ENCODE peak calls at places on chromosome 9, in seven cellular contexts. W is heart right ventricle, D is body of pancreas, C is mucosa of descending colon, P is fibroblast of lung, I is GM23338, B is K562. X is an unnamed sample.

GRCh38 chr9:121360975-121361374 is 9.1 kb downstream of the STOM start:
- DNase-seq in W (no peak), D (no peak), C (no peak), P (peak; percentile 92), I (no peak), B (no peak), X (peak; percentile 86)

GRCh38 chr9:98523231-98523901 is 185.4 kb downstream of the GABBR2 start:
- DNase-seq in W (no peak), D (no peak), C (no peak), P (peak; percentile 25), I (peak; percentile 64), B (no peak), X (peak; percentile 75)

GRCh38 chr9:113524460-113524859 is 60.9 kb downstream of the RGS3 start:
- DNase-seq in W (no peak), D (no peak), C (peak; percentile 81), P (no peak), I (no peak), B (no peak), X (no peak)

GRCh38 chr9:20463823-20464222 is 158.5 kb downstream of the MLLT3 start:
- DNase-seq in W (no peak), D (no peak), C (no peak), P (no peak), I (no peak), B (no peak), X (no peak)

GRCh38 chr9:37746448-37747270 is 6.9 kb upstream of the TRMT10B start:
- DNase-seq in W (no peak), D (no peak), C (no peak), P (peak; percentile 55), I (no peak), B (no peak), X (peak; percentile 6)

GRCh38 chr9:114151426-114151956 is 3.8 kb upstream of the COL27A1 start:
- DNase-seq in W (no peak), D (no peak), C (no peak), P (no peak), I (no peak), B (no peak), X (no peak)

GRCh38 chr9:77614671-77615070 is 33.5 kb downstream of the GNA14 start:
- DNase-seq in W (no peak), D (no peak), C (no peak), P (peak; percentile 65), I (no peak), B (no peak), X (no peak)

GRCh38 chr9:98132806-98133631 is 14.0 kb upstream of the TRIM14 start:
- DNase-seq in W (no peak), D (no peak), C (no peak), P (no peak), I (no peak), B (no peak), X (no peak)

GRCh38 chr9:133991211-133991921 is 758 bp downstream of the VAV2 start:
- DNase-seq in W (peak; percentile 43), D (no peak), C (no peak), P (no peak), I (peak; percentile 51), B (peak; percentile 29), X (peak; percentile 11)

GRCh38 chr9:110828148-110828730 is 159.6 kb downstream of the MUSK start:
- DNase-seq in W (no peak), D (no peak), C (no peak), P (peak; percentile 76), I (peak; percentile 11), B (no peak), X (peak; percentile 80)

GRCh38 chr9:87198716-87199115 is 251.4 kb upstream of the GAS1 start:
- DNase-seq in W (no peak), D (no peak), C (no peak), P (peak; percentile 63), I (no peak), B (no peak), X (peak; percentile 22)

GRCh38 chr9:135602789-135603481 is 36.4 kb downstream of the GLT6D1 start:
- DNase-seq in W (no peak), D (peak; percentile 50), C (peak; percentile 46), P (peak; percentile 4), I (peak; percentile 69), B (peak; percentile 78), X (peak; percentile 37)

GRCh38 chr9:13956107-13956506 is 357.8 kb downstream of the NFIB start:
- DNase-seq in W (no peak), D (no peak), C (no peak), P (no peak), I (no peak), B (no peak), X (no peak)

GRCh38 chr9:127179633-127180401 is 57.4 kb upstream of the ANGPTL2 start:
- DNase-seq in W (no peak), D (peak; percentile 11), C (no peak), P (no peak), I (no peak), B (no peak), X (no peak)

GRCh38 chr9:104748359-104749031 is 1.0 kb downstream of the NIPSNAP3A start:
- DNase-seq in W (no peak), D (no peak), C (no peak), P (peak; percentile 26), I (peak; percentile 3), B (peak; percentile 17), X (peak; percentile 60)

GRCh38 chr9:87872079-87872624 is 10.5 kb upstream of the SPATA31E1 start:
- DNase-seq in W (no peak), D (no peak), C (no peak), P (peak; percentile 54), I (no peak), B (no peak), X (peak; percentile 69)

GRCh38 chr9:2846115-2846514 is 2.2 kb upstream of the PUM3 start:
- DNase-seq in W (no peak), D (no peak), C (no peak), P (no peak), I (no peak), B (no peak), X (no peak)

GRCh38 chr9:33143241-33143642 is 23.9 kb downstream of the B4GALT1 start:
- DNase-seq in W (no peak), D (no peak), C (no peak), P (peak; percentile 66), I (no peak), B (no peak), X (peak; percentile 61)

GRCh38 chr9:130924448-130924788 is 14.6 kb downstream of the FIBCD1 start:
- DNase-seq in W (no peak), D (no peak), C (no peak), P (no peak), I (no peak), B (peak; percentile 67), X (no peak)

GRCh38 chr9:105539452-105539851 is 18.5 kb upstream of the FKTN start:
- DNase-seq in W (no peak), D (no peak), C (no peak), P (no peak), I (peak; percentile 49), B (peak; percentile 19), X (no peak)

GRCh38 chr9:13450723-13451122 is 171.2 kb upstream of the MPDZ start:
- DNase-seq in W (no peak), D (no peak), C (no peak), P (peak; percentile 42), I (no peak), B (no peak), X (no peak)

GRCh38 chr9:1073497-1073896 is 23.3 kb downstream of the DMRT2 start:
- DNase-seq in W (no peak), D (no peak), C (no peak), P (no peak), I (no peak), B (no peak), X (no peak)

DNA sequence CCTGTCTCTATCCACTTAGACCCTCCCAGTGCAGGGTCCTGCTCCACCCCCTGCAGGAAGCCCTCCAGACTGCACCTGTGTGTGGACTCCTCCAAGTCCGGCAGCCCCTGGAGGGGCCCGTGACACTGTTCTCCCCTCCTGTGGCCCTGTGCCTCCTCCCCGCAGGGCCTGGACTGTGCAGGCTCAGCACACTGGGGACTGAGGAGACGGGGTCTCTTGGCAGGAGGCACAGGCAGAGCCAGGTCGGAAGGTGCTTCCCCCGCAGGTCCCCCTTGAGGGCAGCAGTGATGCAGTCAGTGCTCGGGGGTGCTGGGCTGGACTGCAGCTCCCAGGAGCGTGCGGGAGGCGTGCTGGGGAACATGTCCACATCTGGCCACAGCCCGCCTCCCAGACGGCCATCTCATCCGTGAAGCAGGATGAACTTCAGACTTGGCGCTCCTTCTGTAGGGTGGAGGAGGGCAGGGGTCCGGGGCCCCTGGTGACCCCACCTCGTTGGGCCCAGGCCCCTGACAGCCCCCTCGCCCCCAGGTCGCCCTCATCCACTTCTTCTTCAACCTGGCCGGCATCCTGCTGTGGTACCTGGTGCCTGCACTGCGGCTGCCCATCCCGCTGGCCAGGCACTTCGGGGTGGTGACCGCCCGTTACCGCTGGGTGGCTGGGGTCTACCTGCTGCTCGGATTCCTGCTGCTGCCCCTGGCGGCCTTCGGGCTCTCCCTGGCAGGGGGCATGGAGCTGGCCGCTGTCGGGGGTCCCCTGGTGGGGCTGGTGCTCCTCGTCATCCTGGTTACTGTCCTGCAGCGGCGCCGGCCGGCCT is 4.9 kb downstream of the SLC34A3 start:
- DNase-seq in W (no peak), D (no peak), C (no peak), P (no peak), I (peak; percentile 66), B (no peak), X (no peak)
- TF ChIP-seq CTCF in W (no peak), D (no peak), C (no peak), P (no peak), I (peak; percentile 43), B (peak; percentile 27), X (no peak)

GRCh38 chr9:71754151-71754550 is 14.2 kb downstream of the CEMIP2 start:
- DNase-seq in W (no peak), D (no peak), C (no peak), P (no peak), I (peak; percentile 36), B (no peak), X (no peak)
- H3K4me3 ChIP-seq in W (no peak overlapping the region), D (no peak overlapping the region), C (no peak overlapping the region), P (no peak overlapping the region), I (no peak overlapping the region), B (no peak overlapping the region), X (no peak overlapping the region)

GRCh38 chr9:95073042-95073607 is 244.4 kb downstream of the FANCC start:
- DNase-seq in W (no peak), D (no peak), C (no peak), P (no peak), I (peak; percentile 67), B (no peak), X (no peak)
- TF ChIP-seq CTCF in W (peak; percentile 23), D (peak; percentile 25), C (no peak), P (peak; percentile 42), I (peak; percentile 37), B (peak; percentile 25), X (peak; percentile 37)

DNA sequence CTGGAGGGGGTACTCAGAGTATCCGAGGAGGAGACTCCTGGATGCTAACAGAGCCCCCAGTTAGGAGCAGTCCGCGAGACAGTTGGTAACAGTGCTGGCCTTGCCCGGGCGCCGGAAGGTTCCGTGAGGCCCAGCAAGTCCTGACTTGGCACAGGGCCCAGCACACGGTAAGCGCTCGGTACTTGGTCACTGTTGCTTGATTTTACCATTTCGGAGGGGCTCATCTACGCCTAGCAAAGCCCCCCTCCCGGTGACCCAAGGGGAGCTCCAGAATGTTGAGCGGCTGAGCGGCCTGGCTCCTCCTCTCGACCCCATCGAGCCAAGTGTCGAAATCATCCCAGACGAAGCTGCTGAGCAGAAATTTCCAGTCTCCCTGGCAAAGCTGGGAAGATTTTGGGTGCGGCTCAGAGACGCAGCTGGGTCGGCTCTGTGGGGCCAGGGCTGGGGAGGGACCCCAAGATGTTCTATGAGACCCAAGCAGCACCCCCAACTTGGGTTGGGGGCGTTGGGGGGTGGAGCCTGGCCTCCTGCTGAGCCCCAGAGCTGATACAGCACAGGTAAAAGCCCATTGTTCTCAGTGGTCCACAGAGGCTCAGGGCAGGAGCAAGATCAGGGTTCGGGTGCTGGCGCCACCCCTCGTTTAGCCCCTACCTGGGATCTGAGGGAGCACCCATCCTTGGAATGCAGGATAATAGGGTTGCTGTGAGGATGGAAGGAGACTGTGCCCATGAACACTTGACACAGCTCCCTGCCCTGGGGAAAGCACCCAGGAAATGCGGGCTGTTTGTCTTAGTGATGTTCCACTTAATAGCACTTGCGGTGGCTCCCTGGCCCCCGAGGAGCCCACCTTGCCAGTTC is 137.2 kb downstream of the C9orf50 start:
- DNase-seq in W (peak; percentile 83), D (peak; percentile 82), C (peak; percentile 83), P (peak; percentile 90), I (peak; percentile 65), B (no peak), X (peak; percentile 98)
- H3K4me3 ChIP-seq in W (peak overlapping the region; percentile 61), D (no peak overlapping the region), C (no peak overlapping the region), P (no peak overlapping the region), I (peak overlapping the region; percentile 69), B (peak overlapping the region; percentile 56), X (peak overlapping the region; percentile 28)